ENCODE peak calls at places on chromosome 13, in nine cellular contexts. V is lower leg skin, T is fibroblast of lung, X is foreskin fibroblast, Q is epithelial cell of esophagus, L is gastrocnemius medialis, W is cardiac fibroblast, M is choroid plexus epithelial cell, A is PC-9. C is an unnamed sample.

GRCh38 chr13:45142440-45143345 is 22.4 kb downstream of the GTF2F2 start:
- DNase-seq in V (no peak), T (peak; percentile 34), X (peak; percentile 18), Q (peak; percentile 20), L (no peak), W (no peak), M (peak; percentile 14), A (peak; percentile 86), C (no peak)

GRCh38 chr13:26707122-26708006 is 53.2 kb downstream of the GPR12 start:
- DNase-seq in V (no peak), T (peak; percentile 34), X (peak; percentile 20), Q (peak; percentile 69), L (no peak), W (peak; percentile 68), M (peak; percentile 82), A (no peak), C (no peak)

GRCh38 chr13:90640976-90641375 is 706.5 kb upstream of the MIR17HG start:
- DNase-seq in V (no peak), T (peak; percentile 70), X (no peak), Q (peak; percentile 62), L (no peak), W (peak; percentile 74), M (peak; percentile 74), A (no peak), C (no peak)

GRCh38 chr13:49652691-49653305 is 24.5 kb downstream of the ARL11 start:
- DNase-seq in V (peak; percentile 27), T (no peak), X (peak; percentile 27), Q (peak; percentile 53), L (peak; percentile 72), W (peak; percentile 30), M (peak; percentile 40), A (peak; percentile 57), C (no peak)

GRCh38 chr13:27583645-27584044 is 36.7 kb downstream of the LNX2 start:
- DNase-seq in V (no peak), T (peak; percentile 39), X (no peak), Q (no peak), L (no peak), W (peak; percentile 47), M (peak; percentile 70), A (no peak), C (no peak)

GRCh38 chr13:101706651-101707050 is 254.2 kb downstream of the ITGBL1 start:
- DNase-seq in V (peak; percentile 62), T (peak; percentile 80), X (peak; percentile 99), Q (peak; percentile 92), L (peak; percentile 23), W (peak; percentile 77), M (peak; percentile 99), A (no peak), C (no peak)

GRCh38 chr13:34867590-34867989 is 74.5 kb upstream of the NBEA start:
- DNase-seq in V (no peak), T (peak; percentile 81), X (peak; percentile 18), Q (peak; percentile 15), L (no peak), W (peak; percentile 16), M (peak; percentile 68), A (no peak), C (no peak)

GRCh38 chr13:109152941-109153340 is 523.5 kb downstream of the MYO16 start:
- DNase-seq in V (no peak), T (peak; percentile 48), X (no peak), Q (no peak), L (no peak), W (no peak), M (no peak), A (no peak), C (no peak)

GRCh38 chr13:75180805-75181455 is 301.0 kb downstream of the TBC1D4 start:
- DNase-seq in V (no peak), T (peak; percentile 78), X (no peak), Q (peak; percentile 53), L (no peak), W (peak; percentile 38), M (peak; percentile 57), A (no peak), C (no peak)

GRCh38 chr13:94114166-94114565 is 365.3 kb downstream of the DCT start:
- DNase-seq in V (no peak), T (no peak), X (no peak), Q (no peak), L (no peak), W (no peak), M (no peak), A (no peak), C (no peak)

GRCh38 chr13:113122571-113123225 is at the start of gene F10:
- DNase-seq in V (peak; percentile 56), T (peak; percentile 21), X (peak; percentile 86), Q (no peak), L (peak; percentile 23), W (peak; percentile 78), M (peak; percentile 85), A (no peak), C (no peak)

GRCh38 chr13:23956106-23956505 is 58.8 kb upstream of the C1QTNF9B start:
- DNase-seq in V (no peak), T (peak; percentile 85), X (peak; percentile 23), Q (peak; percentile 92), L (no peak), W (peak; percentile 35), M (peak; percentile 59), A (peak; percentile 75), C (no peak)

GRCh38 chr13:48749699-48750473 is 96.2 kb downstream of the CYSLTR2 start:
- DNase-seq in V (peak; percentile 88), T (peak; percentile 97), X (peak; percentile 98), Q (peak; percentile 99), L (peak; percentile 85), W (peak; percentile 94), M (peak; percentile 99), A (peak; percentile 77), C (no peak)

GRCh38 chr13:73767747-73768315 is 366.4 kb downstream of the KLF12 start:
- DNase-seq in V (no peak), T (no peak), X (no peak), Q (peak; percentile 19), L (no peak), W (no peak), M (no peak), A (no peak), C (no peak)

DNA sequence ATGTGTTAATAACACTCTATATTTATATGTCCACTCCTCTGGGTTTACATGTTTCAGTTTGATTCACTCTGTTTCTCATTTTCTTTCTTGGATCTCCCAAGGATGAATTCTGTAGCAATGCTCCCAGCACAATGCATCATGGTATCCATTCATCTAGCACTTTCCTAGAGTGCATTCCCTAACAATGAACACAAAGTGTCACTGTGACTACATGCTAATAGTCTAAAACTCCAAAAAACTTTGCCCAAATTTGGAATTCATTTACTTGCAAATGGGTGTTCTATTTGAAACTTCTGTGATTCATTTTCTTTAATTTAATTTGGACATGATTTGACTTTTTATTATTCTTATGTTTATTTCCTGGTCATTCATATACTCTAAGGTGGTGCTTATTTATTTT is 286.3 kb downstream of the POU4F1 start:
- DNase-seq in V (no peak), T (no peak), X (no peak), Q (peak; percentile 18), L (no peak), W (peak; percentile 14), M (no peak), A (no peak), C (no peak)
- TF ChIP-seq CTCF in V (no peak), T (peak; percentile 31), X (no peak), Q (peak; percentile 27), L (no peak), W (peak; percentile 44), M (no peak), A (peak; percentile 18), C (no peak)

DNA sequence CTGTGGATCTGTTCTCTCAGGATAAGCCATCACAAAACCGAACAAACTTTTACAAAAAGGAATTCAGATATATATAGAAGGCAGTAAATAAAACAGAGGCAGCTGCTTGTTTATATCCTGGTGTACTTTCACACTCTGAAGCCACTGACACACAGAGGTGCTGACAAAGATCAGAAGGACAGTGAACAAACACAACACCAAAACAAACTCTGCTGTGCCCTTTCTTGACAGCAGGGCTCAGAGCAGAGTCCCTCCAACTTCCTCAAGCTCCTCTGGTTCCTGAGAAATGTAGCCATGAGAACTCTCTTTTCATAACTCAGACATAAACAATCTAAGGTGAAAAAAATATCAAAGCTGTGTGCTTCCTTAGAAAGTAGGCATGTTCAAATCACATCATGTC is 1052.8 kb upstream of the SPRY2 start:
- DNase-seq in V (no peak), T (no peak), X (no peak), Q (no peak), L (no peak), W (no peak), M (no peak), A (no peak), C (no peak)
- TF ChIP-seq CTCF in V (no peak), T (no peak), X (no peak), Q (no peak), L (no peak), W (no peak), M (no peak), A (no peak), C (no peak)

GRCh38 chr13:43894438-43894837 is 14.7 kb downstream of the LACC1 start:
- DNase-seq in V (no peak), T (no peak), X (no peak), Q (no peak), L (no peak), W (no peak), M (peak; percentile 44), A (no peak), C (no peak)
- TF ChIP-seq CTCF in V (no peak), T (peak; percentile 35), X (no peak), Q (no peak), L (no peak), W (peak; percentile 19), M (peak; percentile 42), A (peak; percentile 40), C (no peak)

DNA sequence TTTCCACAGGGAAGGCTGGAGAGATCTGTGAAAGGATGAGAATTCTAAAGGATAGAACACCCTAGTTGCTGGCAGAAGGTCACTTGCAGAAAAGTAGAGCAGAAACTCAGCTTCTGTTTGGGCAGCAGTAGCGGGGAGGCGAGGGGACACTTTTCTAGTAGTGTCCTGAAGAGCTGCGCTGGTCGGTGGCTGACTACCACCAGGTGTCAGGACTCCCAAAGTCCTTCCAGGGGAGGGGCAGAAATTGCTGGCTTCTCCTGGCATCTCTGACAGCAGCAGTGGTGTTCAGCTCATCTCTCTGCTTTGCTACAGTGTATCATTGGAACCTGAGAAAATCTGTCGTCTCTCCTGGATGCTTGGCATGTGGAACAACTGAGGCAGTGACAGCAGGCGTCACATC is 120.9 kb downstream of the ZDHHC20 start:
- DNase-seq in V (no peak), T (no peak), X (no peak), Q (peak; percentile 4), L (no peak), W (no peak), M (no peak), A (no peak), C (no peak)
- TF ChIP-seq CTCF in V (no peak), T (no peak), X (no peak), Q (peak; percentile 12), L (no peak), W (no peak), M (no peak), A (no peak), C (no peak)

GRCh38 chr13:41505209-41505835 is 48.0 kb downstream of the RGCC start:
- DNase-seq in V (no peak), T (peak; percentile 98), X (peak; percentile 84), Q (peak; percentile 59), L (no peak), W (peak; percentile 83), M (peak; percentile 91), A (no peak), C (no peak)
- TF ChIP-seq CTCF in V (no peak), T (no peak), X (peak; percentile 2), Q (no peak), L (no peak), W (no peak), M (no peak), A (no peak), C (no peak)

GRCh38 chr13:65011403-65011802 is 2218.7 kb downstream of the PCDH9 start:
- DNase-seq in V (no peak), T (no peak), X (no peak), Q (no peak), L (no peak), W (no peak), M (no peak), A (no peak), C (no peak)
- TF ChIP-seq CTCF in V (no peak), T (no peak), X (no peak), Q (no peak), L (no peak), W (no peak), M (no peak), A (no peak), C (no peak)